ENCODE peak calls at places on chromosomes 11 and 22, in nine cellular contexts. One of them, this sample, is unnamed. For H3K4me1, the result is how much of the 10 kb centered on the place peaks cover.

GRCh38 chr22:42151924-42152635 is 21.5 kb upstream of the CYP2D6 start:
- DNase-seq in lower lobe of right lung: no peak
- DNase-seq in psoas muscle: no peak
- DNase-seq in kidney: no peak
- DNase-seq in A549: no peak
- DNase-seq in HCT116: no peak
- DNase-seq in heart left ventricle: no peak
- DNase-seq in uterus: no peak
- DNase-seq in K562: peak
- DNase-seq in this sample: no peak

GRCh38 chr11:101369835-101370234 is 214.0 kb downstream of the TRPC6 start:
- DNase-seq in lower lobe of right lung: no peak
- DNase-seq in psoas muscle: no peak
- DNase-seq in kidney: no peak
- DNase-seq in A549: no peak
- DNase-seq in HCT116: no peak
- DNase-seq in heart left ventricle: no peak
- DNase-seq in uterus: no peak
- DNase-seq in K562: no peak
- DNase-seq in this sample: no peak

GRCh38 chr22:43381693-43382092 is 30.1 kb upstream of the MPPED1 start:
- DNase-seq in lower lobe of right lung: peak
- DNase-seq in psoas muscle: no peak
- DNase-seq in kidney: peak
- DNase-seq in A549: no peak
- DNase-seq in HCT116: no peak
- DNase-seq in heart left ventricle: no peak
- DNase-seq in uterus: no peak
- DNase-seq in K562: no peak
- DNase-seq in this sample: no peak

GRCh38 chr11:120775986-120776682 is 247.8 kb upstream of the TBCEL start:
- DNase-seq in lower lobe of right lung: no peak
- DNase-seq in psoas muscle: no peak
- DNase-seq in kidney: no peak
- DNase-seq in A549: no peak
- DNase-seq in HCT116: no peak
- DNase-seq in heart left ventricle: no peak
- DNase-seq in uterus: no peak
- DNase-seq in K562: no peak
- DNase-seq in this sample: no peak

GRCh38 chr11:70745451-70745850 is 347.1 kb downstream of the CTTN start:
- DNase-seq in lower lobe of right lung: peak
- DNase-seq in psoas muscle: no peak
- DNase-seq in kidney: no peak
- DNase-seq in A549: no peak
- DNase-seq in HCT116: no peak
- DNase-seq in heart left ventricle: no peak
- DNase-seq in uterus: no peak
- DNase-seq in K562: no peak
- DNase-seq in this sample: no peak

GRCh38 chr11:74069146-74070046 is 60.5 kb upstream of the UCP3 start:
- DNase-seq in lower lobe of right lung: no peak
- DNase-seq in psoas muscle: no peak
- DNase-seq in kidney: no peak
- DNase-seq in A549: no peak
- DNase-seq in HCT116: no peak
- DNase-seq in heart left ventricle: no peak
- DNase-seq in uterus: no peak
- DNase-seq in K562: no peak
- DNase-seq in this sample: no peak

GRCh38 chr11:119647254-119647653 is 81.7 kb downstream of the NECTIN1 start:
- DNase-seq in lower lobe of right lung: no peak
- DNase-seq in psoas muscle: no peak
- DNase-seq in kidney: no peak
- DNase-seq in A549: no peak
- DNase-seq in HCT116: no peak
- DNase-seq in heart left ventricle: no peak
- DNase-seq in uterus: no peak
- DNase-seq in K562: no peak
- DNase-seq in this sample: no peak

GRCh38 chr11:65205602-65205967 is 23.9 kb downstream of the CAPN1 start:
- DNase-seq in lower lobe of right lung: no peak
- DNase-seq in psoas muscle: peak
- DNase-seq in kidney: peak
- DNase-seq in A549: no peak
- DNase-seq in HCT116: no peak
- DNase-seq in heart left ventricle: no peak
- DNase-seq in uterus: no peak
- DNase-seq in K562: no peak
- DNase-seq in this sample: no peak

GRCh38 chr11:65591939-65592814 is 3.4 kb downstream of the KCNK7 start:
- DNase-seq in lower lobe of right lung: no peak
- DNase-seq in psoas muscle: peak
- DNase-seq in kidney: peak
- DNase-seq in A549: no peak
- DNase-seq in HCT116: no peak
- DNase-seq in heart left ventricle: no peak
- DNase-seq in uterus: no peak
- DNase-seq in K562: no peak
- DNase-seq in this sample: no peak

GRCh38 chr11:96324912-96325311 is 18.1 kb downstream of the MAML2 start:
- DNase-seq in lower lobe of right lung: no peak
- DNase-seq in psoas muscle: no peak
- DNase-seq in kidney: no peak
- DNase-seq in A549: no peak
- DNase-seq in HCT116: peak
- DNase-seq in heart left ventricle: no peak
- DNase-seq in uterus: no peak
- DNase-seq in K562: no peak
- DNase-seq in this sample: no peak

GRCh38 chr11:11856638-11857037 is 14.9 kb downstream of the USP47 start:
- DNase-seq in lower lobe of right lung: no peak
- DNase-seq in psoas muscle: no peak
- DNase-seq in kidney: no peak
- DNase-seq in A549: no peak
- DNase-seq in HCT116: no peak
- DNase-seq in heart left ventricle: no peak
- DNase-seq in uterus: no peak
- DNase-seq in K562: no peak
- DNase-seq in this sample: no peak

GRCh38 chr11:78432058-78432515 is 14.5 kb upstream of the GAB2 start:
- DNase-seq in lower lobe of right lung: no peak
- DNase-seq in psoas muscle: no peak
- DNase-seq in kidney: no peak
- DNase-seq in A549: no peak
- DNase-seq in HCT116: no peak
- DNase-seq in heart left ventricle: no peak
- DNase-seq in uterus: peak
- DNase-seq in K562: no peak
- DNase-seq in this sample: no peak

GRCh38 chr11:6888830-6889229 is 3.5 kb downstream of the OR2D2 start:
- DNase-seq in lower lobe of right lung: no peak
- DNase-seq in psoas muscle: no peak
- DNase-seq in kidney: no peak
- DNase-seq in A549: no peak
- DNase-seq in HCT116: no peak
- DNase-seq in heart left ventricle: no peak
- DNase-seq in uterus: no peak
- DNase-seq in K562: no peak
- DNase-seq in this sample: no peak

GRCh38 chr11:128898580-128899344 is 7.6 kb downstream of the KCNJ5 start:
- DNase-seq in lower lobe of right lung: peak
- DNase-seq in psoas muscle: no peak
- DNase-seq in kidney: peak
- DNase-seq in A549: no peak
- DNase-seq in HCT116: no peak
- DNase-seq in heart left ventricle: peak
- DNase-seq in uterus: no peak
- DNase-seq in K562: no peak
- DNase-seq in this sample: no peak

GRCh38 chr11:67316882-67317364 is 13.6 kb downstream of the SSH3 start:
- DNase-seq in lower lobe of right lung: no peak
- DNase-seq in psoas muscle: no peak
- DNase-seq in kidney: no peak
- DNase-seq in A549: peak
- DNase-seq in HCT116: peak
- DNase-seq in heart left ventricle: no peak
- DNase-seq in uterus: no peak
- DNase-seq in K562: no peak
- DNase-seq in this sample: no peak

GRCh38 chr22:47990486-47990885 is 1228.0 kb downstream of the TBC1D22A start:
- DNase-seq in lower lobe of right lung: no peak
- DNase-seq in psoas muscle: no peak
- DNase-seq in kidney: no peak
- DNase-seq in A549: no peak
- DNase-seq in HCT116: no peak
- DNase-seq in heart left ventricle: no peak
- DNase-seq in uterus: no peak
- DNase-seq in K562: no peak
- DNase-seq in this sample: no peak

DNA sequence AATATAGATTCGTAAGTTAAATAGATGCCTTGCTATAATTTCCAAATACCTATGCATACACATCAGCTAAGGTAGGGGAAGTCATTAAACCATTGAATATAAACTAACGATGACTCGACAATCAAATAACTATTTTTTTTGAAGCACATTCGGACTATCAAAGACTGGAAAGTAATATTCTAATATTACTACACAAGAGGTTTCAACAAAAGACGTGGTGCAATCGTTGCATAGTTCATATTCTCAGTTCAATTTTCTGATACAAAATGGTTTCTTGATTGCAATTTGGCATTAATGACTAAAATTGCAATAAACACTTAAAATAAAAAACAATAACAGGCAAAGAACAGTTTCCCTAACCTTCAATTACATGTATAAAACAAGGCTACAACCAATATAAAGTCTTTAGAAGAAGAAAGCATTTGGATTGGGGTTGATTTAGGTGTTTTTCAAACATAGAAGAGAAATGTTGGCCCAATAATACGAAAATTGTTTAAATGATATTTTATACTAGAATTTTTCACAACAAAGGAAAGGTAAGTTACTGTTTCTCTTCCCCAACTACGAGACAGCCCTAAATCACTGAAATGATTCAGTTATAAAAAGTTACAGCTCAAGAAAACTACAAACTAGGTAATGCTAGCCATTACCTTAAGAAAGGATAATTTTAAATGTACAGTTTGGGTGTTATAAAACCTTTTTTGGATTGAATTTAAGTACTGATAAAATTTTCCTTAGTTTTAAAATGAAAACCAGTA is 17.6 kb downstream of the BLID start:
- DNase-seq in lower lobe of right lung: no peak
- DNase-seq in psoas muscle: no peak
- DNase-seq in kidney: no peak
- DNase-seq in A549: no peak
- DNase-seq in HCT116: no peak
- DNase-seq in heart left ventricle: no peak
- DNase-seq in uterus: no peak
- DNase-seq in K562: no peak
- DNase-seq in this sample: no peak
- H3K4me3 ChIP-seq in lower lobe of right lung: peak
- H3K4me3 ChIP-seq in psoas muscle: peak
- H3K4me3 ChIP-seq in kidney: no peak
- H3K4me3 ChIP-seq in A549: no peak
- H3K4me3 ChIP-seq in HCT116: no peak
- H3K4me3 ChIP-seq in heart left ventricle: peak
- H3K4me3 ChIP-seq in uterus: peak
- H3K4me3 ChIP-seq in K562: no peak
- H3K4me3 ChIP-seq in this sample: no peak

DNA sequence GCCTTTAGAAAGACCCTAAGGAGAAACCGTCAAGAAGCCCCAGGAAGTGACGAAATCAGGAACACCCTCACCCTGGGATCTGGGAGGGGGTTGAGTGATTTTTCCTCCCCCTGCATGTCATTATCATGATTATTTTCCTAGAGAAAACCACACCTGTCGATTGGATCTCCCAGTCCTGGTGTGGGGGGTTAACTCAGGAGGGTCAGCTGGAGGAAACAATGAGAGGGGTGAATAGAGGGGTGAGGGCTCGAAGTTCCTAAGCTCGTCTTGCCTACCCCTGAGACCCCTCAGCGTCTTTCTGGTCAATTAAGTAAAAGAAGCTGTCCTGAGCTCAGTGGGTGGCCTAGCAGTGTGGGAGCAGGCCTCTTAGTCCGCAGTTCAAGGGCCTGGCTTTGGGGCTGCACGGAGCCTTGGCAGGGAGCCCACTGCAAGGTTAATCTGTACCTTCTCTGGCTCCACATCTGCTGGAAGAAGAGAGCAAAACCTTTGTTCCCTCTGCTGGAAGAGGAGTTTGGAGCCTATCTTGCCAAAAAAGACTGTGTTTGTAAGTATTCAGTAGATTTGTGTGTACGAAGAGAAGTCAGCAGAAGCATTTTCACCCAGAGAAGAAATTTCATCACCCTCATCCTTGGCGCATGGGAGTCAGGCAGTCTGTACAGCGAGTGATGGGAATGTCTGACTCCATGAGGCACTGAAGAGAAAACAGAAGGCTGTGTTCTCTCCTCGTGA is 34.2 kb upstream of the FTH1 start:
- DNase-seq in lower lobe of right lung: no peak
- DNase-seq in psoas muscle: no peak
- DNase-seq in kidney: no peak
- DNase-seq in A549: no peak
- DNase-seq in HCT116: no peak
- DNase-seq in heart left ventricle: no peak
- DNase-seq in uterus: peak
- DNase-seq in K562: no peak
- DNase-seq in this sample: no peak
- H3K4me1 ChIP-seq in lower lobe of right lung: under half
- H3K4me1 ChIP-seq in psoas muscle: under half
- H3K4me1 ChIP-seq in kidney: under half
- H3K4me1 ChIP-seq in A549: under half
- H3K4me1 ChIP-seq in HCT116: under half
- H3K4me1 ChIP-seq in heart left ventricle: under half
- H3K4me1 ChIP-seq in uterus: under half
- H3K4me1 ChIP-seq in K562: under half
- H3K4me1 ChIP-seq in this sample: under half

GRCh38 chr11:76208829-76209670 is 2.7 kb upstream of the WNT11 start:
- DNase-seq in lower lobe of right lung: peak
- DNase-seq in psoas muscle: peak
- DNase-seq in kidney: peak
- DNase-seq in A549: peak
- DNase-seq in HCT116: no peak
- DNase-seq in heart left ventricle: peak
- DNase-seq in uterus: peak
- DNase-seq in K562: no peak
- DNase-seq in this sample: peak
- H3K27ac ChIP-seq in lower lobe of right lung: no peak
- H3K27ac ChIP-seq in psoas muscle: peak
- H3K27ac ChIP-seq in kidney: no peak
- H3K27ac ChIP-seq in A549: peak
- H3K27ac ChIP-seq in HCT116: no peak
- H3K27ac ChIP-seq in heart left ventricle: peak
- H3K27ac ChIP-seq in uterus: peak
- H3K27ac ChIP-seq in K562: no peak
- H3K27ac ChIP-seq in this sample: no peak

DNA sequence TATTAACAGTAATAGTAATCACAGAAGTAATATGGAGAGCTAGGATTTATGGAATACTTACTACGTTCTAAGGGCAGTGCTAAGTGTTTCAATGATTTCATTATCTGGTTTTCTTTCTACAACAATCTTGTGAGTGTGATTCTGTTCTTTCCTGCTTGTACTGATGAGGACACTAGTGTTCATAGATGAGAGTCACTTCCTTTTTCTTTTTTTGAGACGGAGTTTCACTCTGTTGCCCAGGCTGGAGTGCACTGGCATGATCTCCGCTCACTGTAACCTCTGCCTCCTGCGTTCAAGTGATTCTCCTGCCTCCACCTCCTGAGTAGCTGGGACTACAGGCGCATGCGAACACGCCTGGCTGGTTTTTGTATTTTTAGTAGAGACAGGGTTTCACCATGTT is 81.4 kb downstream of the DBX1 start:
- DNase-seq in lower lobe of right lung: no peak
- DNase-seq in psoas muscle: no peak
- DNase-seq in kidney: no peak
- DNase-seq in A549: no peak
- DNase-seq in HCT116: no peak
- DNase-seq in heart left ventricle: no peak
- DNase-seq in uterus: no peak
- DNase-seq in K562: no peak
- DNase-seq in this sample: no peak
- H3K4me3 ChIP-seq in lower lobe of right lung: no peak
- H3K4me3 ChIP-seq in psoas muscle: no peak
- H3K4me3 ChIP-seq in kidney: no peak
- H3K4me3 ChIP-seq in A549: no peak
- H3K4me3 ChIP-seq in HCT116: no peak
- H3K4me3 ChIP-seq in heart left ventricle: no peak
- H3K4me3 ChIP-seq in uterus: no peak
- H3K4me3 ChIP-seq in K562: no peak
- H3K4me3 ChIP-seq in this sample: no peak